ENCODE peak calls at places on chromosomes 1 and 21, in nine cellular contexts. V, W, H, U, D, R, S, Y and N are unnamed samples.

GRCh38 chr1:65255088-65256050 is 54.0 kb upstream of the DNAJC6 start:
- DNase-seq in S (no peak), U (no peak), R (no peak), V (peak), Y (peak), D (peak), W (no peak), H (peak), N (no peak)

GRCh38 chr1:4055677-4055967 is 155.6 kb upstream of the C1orf174 start:
- DNase-seq in R (no peak), V (no peak), S (no peak), H (no peak), W (no peak), D (no peak), Y (no peak), U (no peak), N (no peak)

GRCh38 chr21:15638856-15639549 is 90.8 kb upstream of the USP25 start:
- DNase-seq in R (no peak), S (no peak), D (peak), V (no peak), W (no peak), H (no peak), Y (no peak), U (no peak), N (no peak)

GRCh38 chr1:93995837-93996526 is 86.8 kb upstream of the GCLM start:
- DNase-seq in W (no peak), D (peak), Y (no peak), S (no peak), U (no peak), V (no peak), H (no peak), R (no peak), N (no peak)

GRCh38 chr21:29078884-29079765 is 5.7 kb upstream of the CCT8 start:
- DNase-seq in R (no peak), S (no peak), W (no peak), U (peak), Y (no peak), D (no peak), V (no peak), H (no peak), N (no peak)

GRCh38 chr1:35876988-35877387 is 6.0 kb upstream of the AGO1 start:
- DNase-seq in Y (no peak), S (no peak), D (no peak), R (no peak), U (no peak), V (no peak), H (peak), W (no peak), N (no peak)

GRCh38 chr1:87866416-87866815 is 537.7 kb downstream of the LMO4 start:
- DNase-seq in Y (no peak), U (no peak), V (no peak), H (no peak), D (no peak), S (no peak), W (no peak), R (no peak), N (no peak)

GRCh38 chr1:161725888-161726630 is 4.7 kb downstream of the FCRLB start:
- DNase-seq in S (peak), Y (no peak), R (no peak), D (peak), H (peak), U (peak), V (peak), W (no peak), N (no peak)

GRCh38 chr1:58047265-58047858 is 499.2 kb downstream of the OMA1 start:
- DNase-seq in H (peak), Y (no peak), D (peak), R (no peak), V (no peak), S (no peak), U (peak), W (no peak), N (peak)

GRCh38 chr1:181135462-181135781 is 46.9 kb downstream of the IER5 start:
- DNase-seq in D (no peak), V (no peak), Y (no peak), H (no peak), W (no peak), S (no peak), R (no peak), U (peak), N (no peak)

GRCh38 chr21:46320331-46320801 is 3.3 kb downstream of the C21orf58 start:
- DNase-seq in U (no peak), W (no peak), R (no peak), H (no peak), S (no peak), V (no peak), Y (no peak), D (no peak), N (no peak)

GRCh38 chr1:40919475-40920011 is 57.4 kb upstream of the CITED4 start:
- DNase-seq in U (no peak), Y (no peak), D (peak), R (no peak), W (no peak), H (no peak), V (peak), S (no peak), N (no peak)

GRCh38 chr1:111422546-111423391 is 4.8 kb downstream of the OVGP1 start:
- DNase-seq in W (no peak), D (peak), R (no peak), U (no peak), H (no peak), S (no peak), V (no peak), Y (no peak), N (no peak)

GRCh38 chr21:46368533-46369285 is 44.8 kb downstream of the PCNT start:
- DNase-seq in S (no peak), D (peak), Y (peak), W (no peak), V (no peak), R (no peak), U (peak), H (no peak), N (no peak)

GRCh38 chr1:50417946-50418599 is 5.2 kb downstream of the DMRTA2 start:
- DNase-seq in D (no peak), S (no peak), W (no peak), R (no peak), Y (no peak), U (no peak), V (no peak), H (no peak), N (no peak)

GRCh38 chr21:36297938-36298572 is 21.9 kb upstream of the MORC3 start:
- DNase-seq in Y (peak), V (no peak), H (no peak), R (no peak), W (no peak), S (peak), U (peak), D (peak), N (no peak)

GRCh38 chr1:21384620-21385019 is 55.3 kb upstream of the NBPF3 start:
- DNase-seq in Y (no peak), V (peak), R (peak), W (no peak), U (no peak), H (no peak), D (peak), S (no peak), N (no peak)

GRCh38 chr1:236207569-236207968 is 65.2 kb downstream of the GPR137B start:
- DNase-seq in W (no peak), V (no peak), U (no peak), S (no peak), R (no peak), D (no peak), H (no peak), Y (no peak), N (no peak)

GRCh38 chr1:8011016-8011415 is 15.1 kb downstream of the ERRFI1 start:
- DNase-seq in W (no peak), V (no peak), U (no peak), Y (no peak), D (no peak), H (no peak), R (no peak), S (no peak), N (no peak)

GRCh38 chr1:53250325-53250724 is 12.0 kb upstream of the MAGOH start:
- DNase-seq in W (no peak), Y (no peak), D (no peak), V (no peak), H (no peak), U (no peak), R (no peak), S (no peak), N (no peak)

GRCh38 chr1:28136636-28137613 is 39.6 kb downstream of the PTAFR start:
- DNase-seq in R (no peak), Y (no peak), H (no peak), D (peak), S (no peak), U (no peak), V (no peak), W (no peak), N (no peak)

GRCh38 chr1:41950820-41951219 is 32.1 kb upstream of the HIVEP3 start:
- DNase-seq in V (no peak), S (no peak), Y (no peak), U (peak), D (peak), R (no peak), H (no peak), W (no peak), N (no peak)

GRCh38 chr1:110262846-110263631 is 52.9 kb downstream of the KCNC4 start:
- DNase-seq in D (no peak), W (no peak), R (no peak), S (no peak), U (no peak), V (no peak), Y (no peak), H (peak), N (no peak)

GRCh38 chr1:94702440-94702810 is 117.7 kb upstream of the SLC44A3 start:
- DNase-seq in R (no peak), Y (no peak), H (no peak), D (peak), S (no peak), U (no peak), V (no peak), W (no peak), N (no peak)

GRCh38 chr1:214050513-214051401 is 63.0 kb downstream of the PROX1 start:
- DNase-seq in Y (no peak), S (no peak), D (no peak), H (no peak), R (no peak), V (no peak), U (no peak), W (no peak), N (no peak)

GRCh38 chr1:231986631-231987291 is 360.2 kb downstream of the DISC1 start:
- DNase-seq in R (no peak), W (no peak), V (no peak), S (peak), U (no peak), H (no peak), D (no peak), Y (no peak), N (no peak)

GRCh38 chr21:37149411-37149810 is 76.4 kb downstream of the TTC3 start:
- DNase-seq in Y (no peak), U (no peak), R (no peak), W (no peak), H (no peak), D (no peak), S (no peak), V (no peak), N (no peak)

GRCh38 chr21:34571994-34572393 is 42.9 kb downstream of the RCAN1 start:
- DNase-seq in H (no peak), V (no peak), W (no peak), R (no peak), U (no peak), S (no peak), D (no peak), Y (no peak), N (no peak)

GRCh38 chr1:63626222-63626621 is 33.0 kb downstream of the PGM1 start:
- DNase-seq in Y (no peak), R (no peak), W (no peak), S (no peak), V (no peak), H (no peak), D (no peak), U (no peak), N (no peak)

GRCh38 chr1:243409284-243409683 is 153.4 kb downstream of the SDCCAG8 start:
- DNase-seq in W (no peak), D (peak), V (no peak), Y (no peak), S (no peak), H (no peak), R (peak), U (no peak), N (no peak)

GRCh38 chr1:79239840-79240239 is 233.3 kb upstream of the ADGRL4 start:
- DNase-seq in V (no peak), W (no peak), H (no peak), S (no peak), R (no peak), U (no peak), Y (no peak), D (no peak), N (no peak)

GRCh38 chr1:161166669-161167548 is 683 bp downstream of the PPOX start:
- DNase-seq in R (no peak), U (no peak), D (peak), W (no peak), S (no peak), V (no peak), H (peak), Y (no peak), N (no peak)

GRCh38 chr1:210250998-210251679 is 18.5 kb downstream of the SERTAD4 start:
- DNase-seq in D (peak), S (peak), R (peak), U (peak), V (peak), W (peak), H (peak), Y (no peak), N (peak)

GRCh38 chr1:54396280-54396903 is 9.8 kb downstream of the SSBP3 start:
- DNase-seq in R (no peak), V (peak), S (no peak), D (no peak), Y (no peak), W (no peak), H (no peak), U (no peak), N (no peak)

GRCh38 chr1:21123287-21123961 is 53.3 kb downstream of the EIF4G3 start:
- DNase-seq in S (no peak), R (no peak), W (no peak), H (no peak), V (no peak), U (no peak), Y (no peak), D (no peak), N (no peak)

GRCh38 chr1:228082260-228082974 is at the start of gene ARF1:
- DNase-seq in V (peak), Y (peak), D (peak), W (peak), H (peak), R (peak), S (peak), U (peak), N (peak)

GRCh38 chr1:19640363-19641316 is 3.5 kb upstream of the NBL1 start:
- DNase-seq in Y (no peak), U (no peak), W (no peak), V (no peak), R (no peak), H (no peak), S (no peak), D (peak), N (no peak)